ENCODE peak calls at places on chromosomes 16 and 17, in four cellular contexts. O is glutamatergic neuron, E is heart right ventricle, M is prostate gland. C is an unnamed sample.
A peak's percentile ranks its signal among the peaks of the same experiment; 100 is the strongest.

GRCh38 chr17:62179525-62180161 is 114.6 kb upstream of the MED13 start:
- DNase-seq in M (no peak), E (no peak), O (no peak), C (no peak)

GRCh38 chr16:69089091-69089912 is 16.2 kb upstream of the HAS3 start:
- DNase-seq in E (no peak), M (no peak), O (no peak), C (no peak)

GRCh38 chr17:77465358-77466041 is 324.7 kb downstream of the SEC14L1 start:
- DNase-seq in M (no peak), E (peak; percentile 36), O (no peak), C (peak; percentile 57)

GRCh38 chr16:72372646-72373045 is 200.7 kb upstream of the PMFBP1 start:
- DNase-seq in M (no peak), E (no peak), O (no peak), C (no peak)

GRCh38 chr16:72530434-72530833 is 358.5 kb upstream of the PMFBP1 start:
- DNase-seq in E (no peak), O (no peak), M (no peak), C (no peak)

GRCh38 chr16:89860747-89861304 is 12.6 kb upstream of the TCF25 start:
- DNase-seq in M (peak; percentile 46), E (peak; percentile 71), O (peak; percentile 75), C (peak; percentile 16)

GRCh38 chr16:78893340-78893739 is 707.2 kb downstream of the MAF start:
- DNase-seq in M (no peak), O (no peak), E (no peak), C (no peak)

GRCh38 chr17:48382989-48383388 is 47.0 kb downstream of the SKAP1 start:
- DNase-seq in O (no peak), M (no peak), E (no peak), C (no peak)

GRCh38 chr17:19017804-19018599 is 13.4 kb upstream of the FAM83G start:
- DNase-seq in E (no peak), O (peak; percentile 3), M (no peak), C (no peak)

GRCh38 chr17:66715745-66716156 is 119.2 kb upstream of the CACNG5 start:
- DNase-seq in M (peak; percentile 55), E (no peak), O (no peak), C (no peak)

GRCh38 chr17:49191407-49191916 is 18.9 kb downstream of the GNGT2 start:
- DNase-seq in M (no peak), E (no peak), O (no peak), C (no peak)

GRCh38 chr17:48593840-48594411 is 347 bp upstream of the HOXB5 start:
- DNase-seq in E (peak; percentile 76), M (peak; percentile 20), O (peak; percentile 91), C (peak; percentile 53)

DNA sequence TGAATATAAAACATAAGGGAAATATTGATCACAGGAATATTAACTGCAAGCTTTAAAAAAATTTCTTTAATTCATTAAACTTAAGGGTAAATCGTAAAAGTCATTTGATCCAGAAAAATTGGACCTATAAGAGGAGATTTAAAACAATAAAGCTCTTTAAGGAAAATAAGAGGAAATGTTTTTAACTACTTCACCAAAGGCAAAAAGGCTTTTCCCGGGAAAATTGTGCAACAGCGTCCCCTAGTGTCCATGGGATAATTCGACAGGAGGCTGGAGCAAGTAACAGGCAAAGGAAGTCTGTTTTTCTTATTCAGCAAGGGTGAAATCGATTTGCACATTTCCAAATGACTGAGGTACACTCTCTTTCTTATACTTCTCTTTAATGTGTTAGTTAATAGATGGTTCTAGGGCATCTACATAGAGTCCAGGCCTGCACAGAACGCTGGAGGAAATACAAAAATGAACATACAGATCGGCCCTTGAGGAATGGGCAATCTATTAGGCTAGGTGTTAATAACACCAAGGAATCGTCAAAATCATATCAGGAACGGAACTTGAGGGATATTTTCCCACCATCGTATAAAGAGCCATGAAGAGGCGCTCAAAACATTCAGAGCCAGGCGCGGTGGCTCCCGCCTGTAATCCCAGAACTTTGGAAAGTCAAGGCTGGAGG is 61.4 kb downstream of the ZNF18 start:
- DNase-seq in O (peak; percentile 83), E (no peak), M (peak; percentile 38), C (no peak)
- TF ChIP-seq CTCF in O (peak; percentile 99), E (peak; percentile 94), M (peak; percentile 83), C (peak; percentile 63)

GRCh38 chr17:13014801-13015200 is 3.0 kb downstream of the ELAC2 start:
- DNase-seq in E (no peak), M (no peak), O (no peak), C (no peak)

GRCh38 chr17:13016881-13017622 is 775 bp downstream of the ELAC2 start:
- DNase-seq in E (no peak), O (no peak), M (no peak), C (no peak)

GRCh38 chr17:13017623-13018462 is at the start of gene ELAC2:
- DNase-seq in M (peak; percentile 98), E (peak; percentile 95), O (peak; percentile 94), C (peak; percentile 97)
- TF ChIP-seq CTCF in M (no peak), E (no peak), O (peak; percentile 21), C (peak; percentile 7)

GRCh38 chr16:67191995-67192681 is at the start of gene E2F4:
- DNase-seq in E (peak; percentile 92), O (peak; percentile 91), M (peak; percentile 89), C (peak; percentile 87)
- TF ChIP-seq CTCF in E (no peak), O (no peak), M (no peak), C (peak; percentile 18)

DNA sequence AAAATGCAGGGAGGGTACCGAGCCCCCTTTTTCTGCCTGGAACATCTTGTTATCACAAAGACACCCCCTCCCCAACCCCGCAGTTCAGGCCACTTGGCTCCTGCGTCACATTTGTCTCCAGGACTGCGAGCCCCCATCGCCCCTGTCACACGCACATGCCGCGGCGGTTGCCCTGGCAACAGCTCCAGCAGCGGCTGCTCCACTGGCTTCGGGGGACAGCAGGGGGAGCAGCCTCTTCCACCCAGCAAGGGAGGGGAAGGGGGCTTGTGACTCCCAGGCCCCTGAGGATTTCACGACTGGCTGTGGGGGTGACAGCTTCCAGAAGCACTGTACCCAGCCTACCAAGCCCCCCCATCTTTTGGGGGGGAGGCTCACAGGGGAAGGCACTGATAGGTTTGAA is 2.6 kb downstream of the BAIAP3 start:
- DNase-seq in M (no peak), E (no peak), O (peak; percentile 68), C (no peak)
- TF ChIP-seq CTCF in M (no peak), E (no peak), O (no peak), C (no peak)

GRCh38 chr17:2050871-2051387 is 4.0 kb upstream of the HIC1 start:
- DNase-seq in E (no peak), M (no peak), O (peak; percentile 46), C (no peak)
- TF ChIP-seq CTCF in E (no peak), M (no peak), O (no peak), C (no peak)

DNA sequence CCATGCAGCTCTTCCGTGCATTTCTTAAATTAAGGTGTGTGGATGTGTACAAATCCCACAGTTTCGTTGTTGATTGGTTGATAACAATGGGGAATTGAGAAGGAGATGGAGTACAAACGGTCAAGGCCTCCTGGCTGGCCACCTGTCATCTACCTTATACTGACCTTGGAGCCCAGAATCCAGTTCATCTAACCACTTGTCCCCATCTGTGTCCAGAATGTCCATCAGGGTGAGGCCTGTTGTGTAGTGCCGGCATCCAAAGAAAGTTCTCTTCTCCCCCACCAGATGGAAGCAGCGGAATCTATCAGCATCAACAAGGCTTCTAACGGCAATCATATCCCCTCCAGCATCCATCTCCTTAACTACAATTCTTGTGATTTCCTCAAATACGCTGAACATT is 1.5 kb downstream of the GSDMB start:
- DNase-seq in E (no peak), O (no peak), M (no peak), C (no peak)
- TF ChIP-seq CTCF in E (peak; percentile 18), O (no peak), M (no peak), C (no peak)

DNA sequence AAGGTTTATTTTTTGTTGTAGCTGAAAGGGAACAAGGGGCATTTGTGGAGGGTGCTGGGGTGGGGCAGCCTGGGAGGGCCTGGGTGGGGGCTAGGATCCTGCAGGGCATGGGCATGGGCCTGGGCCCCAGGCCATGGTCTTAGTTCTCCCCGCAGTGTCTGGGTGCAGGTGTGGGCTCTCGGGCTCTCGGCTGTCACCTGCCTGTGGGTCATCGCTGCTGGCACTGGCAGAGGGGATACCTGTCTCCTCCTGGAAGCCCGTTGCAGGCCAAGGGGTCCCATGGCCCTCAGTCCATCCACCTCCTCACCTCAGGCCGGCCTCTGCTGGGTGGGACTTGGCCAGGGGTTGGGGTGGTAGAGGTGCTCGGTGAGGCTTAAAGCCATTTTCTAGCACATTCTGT is 30.3 kb downstream of the TSC2 start:
- DNase-seq in O (no peak), M (no peak), E (no peak), C (no peak)
- TF ChIP-seq CTCF in O (no peak), M (no peak), E (no peak), C (no peak)

DNA sequence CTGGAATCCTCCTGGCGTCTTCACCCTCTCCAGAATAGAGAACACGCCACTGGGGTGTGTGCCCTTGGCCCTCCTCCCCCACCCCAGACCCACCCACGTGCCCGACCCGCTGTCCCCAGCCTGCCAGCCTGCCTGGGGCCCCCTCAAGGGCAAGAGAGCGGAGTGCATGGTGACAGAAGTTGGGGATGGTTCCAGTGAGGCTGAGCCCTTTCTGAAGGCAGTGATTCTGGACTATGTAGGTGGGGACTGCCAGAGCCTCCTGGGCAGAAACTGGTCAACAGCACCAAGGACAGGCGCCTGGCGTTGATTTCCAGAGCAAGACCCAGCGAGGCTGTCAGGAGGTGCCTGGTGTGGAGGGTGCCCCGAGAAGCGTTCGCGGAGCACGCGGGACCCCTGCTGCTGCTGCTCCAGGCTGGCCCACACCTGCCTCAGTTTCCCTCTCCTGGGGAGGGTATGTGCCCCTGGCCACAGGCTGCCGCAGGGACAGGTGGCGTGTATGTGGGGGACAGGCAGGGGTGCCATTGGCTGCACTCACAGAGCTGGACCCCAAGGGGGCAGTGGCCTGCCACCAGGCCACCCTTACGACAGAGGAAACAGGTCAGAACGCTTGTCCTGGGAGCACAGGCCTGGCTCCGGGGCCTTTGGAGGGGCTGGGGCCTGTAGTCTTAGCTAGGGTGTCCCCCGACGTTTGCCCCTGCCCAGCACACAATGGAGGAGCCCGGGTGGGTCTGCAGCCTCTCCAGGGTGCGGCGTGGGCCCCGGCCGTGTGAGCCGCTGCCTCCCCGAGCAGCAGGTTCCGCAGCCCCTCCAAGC is 1.2 kb downstream of the SSTR5 start:
- DNase-seq in E (peak; percentile 68), O (peak; percentile 27), M (no peak), C (no peak)
- TF ChIP-seq CTCF in E (peak; percentile 43), O (peak; percentile 45), M (no peak), C (peak; percentile 56)

C was measured in gastrocnemius medialis.